ENCODE peak calls at places on chromosomes 13 and 19, in seven cellular contexts. B, Y, N, O, M, X and C are unnamed samples.

GRCh38 chr13:108919036-108919907 is 289.9 kb downstream of the MYO16 start:
- DNase-seq in B (no peak), X (no peak), Y (no peak), M (peak), O (no peak), N (no peak), C (no peak)

GRCh38 chr13:45238945-45239795 is 38.3 kb upstream of the KCTD4 start:
- DNase-seq in Y (no peak), B (no peak), O (no peak), N (peak), X (no peak), M (no peak), C (no peak)

GRCh38 chr13:80299046-80299445 is 41.9 kb downstream of the SPRY2 start:
- DNase-seq in X (no peak), Y (no peak), O (no peak), N (no peak), B (no peak), M (no peak), C (no peak)

GRCh38 chr13:25860862-25861261 is 191.0 kb downstream of the SHISA2 start:
- DNase-seq in X (no peak), B (no peak), O (no peak), M (peak), N (peak), Y (no peak), C (no peak)

GRCh38 chr19:12703056-12703455 is 6.6 kb upstream of the FBXW9 start:
- DNase-seq in X (no peak), N (peak), M (peak), B (peak), Y (peak), O (peak), C (peak)

GRCh38 chr19:16520986-16521624 is 21.1 kb downstream of the CHERP start:
- DNase-seq in O (no peak), B (no peak), Y (no peak), N (no peak), X (no peak), M (no peak), C (no peak)

GRCh38 chr19:23799321-23799720 is 40.6 kb upstream of the ZNF681 start:
- DNase-seq in B (no peak), N (no peak), X (peak), O (no peak), M (no peak), Y (no peak), C (no peak)

GRCh38 chr13:30743319-30744055 is 8.1 kb downstream of the ALOX5AP start:
- DNase-seq in N (peak), Y (peak), M (peak), X (no peak), O (no peak), B (no peak), C (peak)

GRCh38 chr13:18978447-18978846 is 203.2 kb downstream of the TUBA3C start:
- DNase-seq in Y (no peak), M (no peak), N (no peak), O (no peak), B (no peak), X (no peak), C (no peak)

GRCh38 chr19:1132625-1133383 is 29.0 kb downstream of the GPX4 start:
- DNase-seq in O (no peak), N (no peak), M (no peak), Y (no peak), X (peak), B (no peak), C (no peak)

GRCh38 chr13:113751491-113751890 is 7.5 kb upstream of the TMEM255B start:
- DNase-seq in X (no peak), M (no peak), B (no peak), O (no peak), N (no peak), Y (no peak), C (no peak)

GRCh38 chr13:94706101-94706853 is 6.1 kb downstream of the SOX21 start:
- DNase-seq in B (peak), O (peak), N (no peak), X (no peak), Y (no peak), M (no peak), C (no peak)

GRCh38 chr13:66657165-66657895 is 572.8 kb downstream of the PCDH9 start:
- DNase-seq in B (peak), Y (peak), M (peak), X (no peak), N (peak), O (peak), C (peak)

GRCh38 chr13:38566526-38566925 is 120.4 kb upstream of the FREM2 start:
- DNase-seq in M (no peak), O (no peak), N (no peak), X (no peak), B (no peak), Y (peak), C (no peak)

GRCh38 chr13:106468207-106468606 is 67.3 kb downstream of the EFNB2 start:
- DNase-seq in B (no peak), Y (no peak), N (no peak), M (no peak), O (no peak), X (no peak), C (no peak)

DNA sequence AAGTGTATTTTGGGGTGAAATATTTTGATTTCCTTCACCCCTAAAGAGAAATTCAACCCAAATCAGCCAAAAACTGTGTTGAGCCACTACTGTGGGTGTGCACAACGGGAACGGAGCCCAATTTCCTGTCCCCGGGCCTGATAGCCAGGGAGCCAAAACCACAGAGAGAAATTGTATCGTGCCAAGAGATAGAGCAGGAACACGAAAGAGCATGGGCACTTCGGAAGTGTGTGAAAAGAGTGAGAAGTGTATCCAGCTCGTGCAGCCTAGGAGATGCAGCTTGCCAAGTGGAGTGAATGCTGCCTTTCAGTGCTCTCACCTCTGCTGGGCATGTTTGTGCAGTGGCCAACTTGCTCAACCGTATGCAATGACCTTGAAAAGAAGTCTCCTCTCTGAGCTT is 19.4 kb upstream of the PLEKHF1 start:
- DNase-seq in B (no peak), Y (no peak), N (peak), O (no peak), X (no peak), M (peak), C (no peak)
- TF ChIP-seq EZH2 in B (no peak), Y (no peak), N (no peak), O (no peak), X (no peak), M (no peak), C (no peak)

DNA sequence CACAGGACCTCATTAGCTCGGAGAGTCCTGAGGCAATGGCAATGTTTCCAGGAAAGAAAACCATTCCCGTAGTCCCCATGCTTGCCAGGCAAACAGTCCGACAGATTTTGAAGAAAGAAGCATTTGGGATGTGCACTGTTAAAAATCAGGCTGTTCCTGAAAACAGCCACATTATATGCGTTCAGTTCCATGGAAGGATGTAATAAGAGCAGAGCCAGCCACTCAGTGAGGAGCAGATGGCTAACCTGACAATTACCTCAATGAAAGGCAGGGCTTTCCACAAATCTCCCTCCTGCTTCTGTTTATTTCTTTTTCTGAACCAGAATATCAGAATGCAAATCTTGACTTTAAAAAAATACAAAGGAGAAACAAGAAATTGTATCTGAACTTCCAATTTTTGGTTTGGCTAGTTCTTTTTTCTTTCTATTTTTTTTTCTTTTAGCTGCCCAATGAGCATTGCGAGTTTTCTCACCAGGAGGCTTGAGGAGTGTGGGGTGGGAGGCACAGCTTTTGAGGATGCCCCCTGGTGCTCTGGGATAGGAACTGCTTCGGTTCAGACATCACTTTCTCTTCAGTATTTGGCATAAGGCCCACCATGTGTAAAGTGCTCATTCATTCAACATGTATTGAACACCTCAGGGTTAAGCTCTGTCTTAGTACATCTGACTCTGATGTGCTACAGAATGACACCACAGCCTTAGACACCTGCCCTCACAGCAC is 124.2 kb downstream of the TBC1D4 start:
- DNase-seq in M (peak), N (peak), Y (peak), B (peak), X (peak), O (peak), C (peak)
- TF ChIP-seq EZH2phosphoT487 in M (no peak), N (no peak), Y (no peak), B (no peak), X (no peak), O (no peak), C (no peak)

GRCh38 chr13:26950968-26951367 is 190.4 kb upstream of the GPR12 start:
- DNase-seq in X (no peak), N (no peak), O (no peak), B (no peak), M (no peak), Y (no peak), C (no peak)

GRCh38 chr13:26954981-26955380 is 194.4 kb upstream of the GPR12 start:
- DNase-seq in X (no peak), Y (no peak), M (no peak), B (no peak), N (no peak), O (no peak), C (no peak)

GRCh38 chr13:26952551-26953138 is 192.1 kb upstream of the GPR12 start:
- DNase-seq in N (no peak), B (no peak), O (no peak), M (no peak), Y (no peak), X (no peak), C (no peak)

GRCh38 chr13:26951581-26952177 is 191.1 kb upstream of the GPR12 start:
- DNase-seq in M (no peak), O (no peak), X (no peak), N (no peak), Y (peak), B (no peak), C (no peak)

DNA sequence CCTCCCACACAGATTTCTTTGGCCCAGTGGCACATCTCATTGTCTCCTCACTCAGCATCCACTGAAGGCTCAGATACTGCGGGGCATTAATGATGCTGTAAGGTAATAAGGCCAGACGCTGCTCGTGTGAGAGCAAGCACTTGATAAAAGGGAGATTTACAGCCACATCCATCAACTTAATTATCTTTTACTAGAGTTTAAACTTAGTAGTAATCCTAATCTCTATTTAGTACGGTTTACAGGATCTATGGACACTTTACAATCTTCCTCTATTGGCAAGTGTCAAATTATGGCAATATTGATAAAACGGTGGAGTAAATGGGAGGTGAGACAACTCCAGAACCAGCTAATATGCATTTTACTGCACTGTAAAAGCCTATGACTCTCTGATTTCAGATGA is 192.7 kb upstream of the GPR12 start:
- DNase-seq in X (no peak), M (no peak), Y (no peak), O (no peak), B (no peak), N (no peak), C (no peak)
- TF ChIP-seq EZH2 in X (no peak), M (no peak), Y (no peak), O (no peak), B (no peak), N (no peak), C (no peak)

DNA sequence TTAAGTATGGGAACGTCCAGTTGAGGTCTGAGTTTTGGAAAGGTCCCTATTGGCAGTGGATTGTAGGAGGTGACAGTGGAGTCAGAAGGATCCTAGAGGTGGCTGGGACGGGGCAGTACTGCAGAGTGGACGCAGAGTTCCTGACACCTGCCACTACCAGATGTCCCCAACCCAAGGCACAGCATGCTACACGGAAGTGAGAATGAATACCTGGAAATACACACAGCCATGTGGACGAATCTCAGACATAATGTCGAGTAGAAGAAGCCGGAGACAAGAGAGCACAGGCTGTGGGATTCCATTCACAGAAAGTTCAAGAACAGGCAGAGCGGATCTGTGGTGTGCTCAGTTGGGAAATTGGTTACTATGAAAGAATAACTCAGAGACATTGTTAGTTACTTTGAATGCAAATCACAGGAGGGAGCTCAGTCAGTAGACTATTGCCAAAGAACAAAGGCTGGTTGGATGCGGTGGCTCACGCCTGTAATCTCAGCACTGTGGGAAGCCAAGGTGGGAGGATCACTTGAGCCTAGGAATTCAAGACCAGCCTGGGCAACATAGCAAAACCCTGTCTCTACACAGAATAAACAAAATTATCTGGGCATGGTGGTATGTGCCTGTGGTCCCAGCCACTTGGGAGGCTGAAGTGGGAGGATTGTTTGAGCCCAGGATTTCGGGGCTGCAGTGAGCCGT is 37.4 kb downstream of the RYR1 start:
- DNase-seq in B (no peak), M (no peak), Y (no peak), N (no peak), X (no peak), O (no peak), C (no peak)
- TF ChIP-seq EZH2phosphoT487 in B (no peak), M (no peak), Y (no peak), N (no peak), X (no peak), O (no peak), C (no peak)

GRCh38 chr19:53908933-53909415 is at the start of gene CACNG7:
- DNase-seq in M (no peak), N (no peak), O (peak), X (no peak), B (peak), Y (no peak), C (no peak)
- TF ChIP-seq EZH2 in M (no peak), N (no peak), O (no peak), X (no peak), B (no peak), Y (no peak), C (no peak)

GRCh38 chr19:40245506-40246128 is 19.1 kb upstream of the CCNP start:
- DNase-seq in N (no peak), B (no peak), O (no peak), X (no peak), M (no peak), Y (no peak), C (no peak)
- TF ChIP-seq EZH2phosphoT487 in N (no peak), B (no peak), O (no peak), X (no peak), M (no peak), Y (no peak), C (no peak)

DNA sequence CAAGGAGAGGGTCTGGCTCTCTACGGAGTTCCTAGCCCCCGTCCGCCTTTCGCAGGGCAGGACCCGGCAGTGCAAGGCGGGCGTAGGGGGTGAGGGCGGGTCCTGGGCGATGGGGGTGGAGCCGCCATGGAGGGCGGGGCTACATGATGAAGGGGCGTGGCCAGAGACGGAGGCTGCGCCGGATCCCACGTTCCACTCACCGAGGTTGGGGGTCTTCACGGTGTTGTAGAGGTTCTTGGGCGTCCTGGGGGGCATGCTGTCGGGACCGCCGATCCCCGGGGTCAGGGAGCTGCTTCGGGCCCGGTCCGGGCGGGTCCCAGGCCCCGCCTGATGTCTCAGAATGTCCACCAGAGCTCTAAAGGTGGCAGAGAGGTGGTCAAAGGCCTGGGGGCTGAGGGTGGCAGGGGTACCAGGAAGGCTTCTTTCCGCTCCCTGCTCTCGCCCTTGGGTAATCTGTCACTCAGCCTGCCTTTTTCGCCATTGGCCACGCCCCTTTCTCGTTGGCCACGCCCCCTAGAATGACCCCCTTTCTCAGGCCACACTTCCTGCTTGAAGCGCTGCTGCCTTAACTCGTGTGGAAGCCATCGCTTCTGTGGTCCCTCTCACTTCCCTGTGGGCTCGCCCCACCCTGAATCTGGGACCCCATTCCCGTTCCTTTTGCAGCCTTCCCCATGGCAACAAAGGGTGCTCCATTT is 2.5 kb downstream of the SHISA7 start:
- DNase-seq in B (peak), N (peak), X (no peak), Y (no peak), M (no peak), O (peak), C (no peak)
- TF ChIP-seq EZH2 in B (no peak), N (no peak), X (no peak), Y (no peak), M (no peak), O (no peak), C (no peak)

GRCh38 chr13:74573654-74574053 is 439.4 kb upstream of the KLF12 start:
- DNase-seq in B (peak), Y (no peak), M (no peak), X (no peak), N (no peak), O (peak), C (no peak)

GRCh38 chr13:74574964-74575728 is 440.9 kb upstream of the KLF12 start:
- DNase-seq in X (no peak), N (no peak), M (no peak), O (peak), B (no peak), Y (no peak), C (no peak)

GRCh38 chr13:74575729-74576125 is 441.5 kb upstream of the KLF12 start:
- DNase-seq in O (peak), M (peak), X (peak), Y (peak), B (peak), N (peak), C (no peak)

GRCh38 chr13:74571811-74572210 is 437.6 kb upstream of the KLF12 start:
- DNase-seq in X (no peak), Y (no peak), N (no peak), M (no peak), B (no peak), O (no peak), C (no peak)

DNA sequence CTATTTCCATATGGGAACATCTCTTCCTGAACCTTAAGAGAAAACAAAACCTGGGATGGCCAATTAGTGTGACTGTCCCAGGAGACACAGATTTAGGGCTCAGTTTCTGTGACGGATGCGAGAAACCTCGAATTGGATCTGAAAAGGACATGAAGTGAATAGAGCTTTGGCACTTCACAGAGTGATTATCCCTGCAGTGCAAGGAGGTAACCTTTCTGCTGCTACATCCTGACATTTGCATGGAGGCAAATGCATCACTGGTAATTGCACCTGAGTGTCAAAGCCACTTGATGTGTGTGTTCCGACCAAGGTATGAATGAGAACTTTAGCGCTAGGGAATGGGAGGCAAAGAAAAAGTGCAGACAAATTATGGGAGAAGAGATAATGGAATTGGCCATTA is 442.3 kb upstream of the KLF12 start:
- DNase-seq in B (no peak), N (no peak), X (no peak), Y (no peak), M (no peak), O (no peak), C (no peak)
- TF ChIP-seq EZH2phosphoT487 in B (no peak), N (no peak), X (no peak), Y (no peak), M (no peak), O (no peak), C (no peak)

GRCh38 chr19:46660601-46661019 is 372 bp downstream of the DACT3 start:
- DNase-seq in M (no peak), O (peak), N (no peak), Y (no peak), B (peak), X (no peak), C (no peak)
- TF ChIP-seq EZH2 in M (no peak), O (no peak), N (no peak), Y (no peak), B (no peak), X (peak), C (no peak)

DNA sequence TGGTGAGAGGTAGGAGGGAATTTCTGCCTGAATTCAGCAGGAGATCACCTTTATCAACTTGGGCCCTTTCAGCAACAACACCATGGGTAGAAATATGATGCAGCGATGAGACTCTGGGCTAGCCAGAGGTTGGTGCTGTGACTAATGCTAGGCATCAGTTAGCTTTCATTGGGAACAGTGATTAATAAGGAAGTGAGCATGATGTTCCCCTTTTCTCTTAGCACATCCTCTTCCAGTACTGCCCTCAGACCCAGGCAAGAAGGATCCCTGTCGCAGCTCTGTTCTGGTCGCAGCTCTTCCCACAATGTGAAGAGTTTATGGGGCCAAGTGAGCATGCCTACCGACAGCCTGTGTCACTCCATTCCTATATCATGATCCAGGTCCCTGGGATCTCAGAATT is 100.5 kb downstream of the FLT1 start:
- DNase-seq in M (peak), B (no peak), X (no peak), N (peak), Y (no peak), O (no peak), C (no peak)
- TF ChIP-seq EZH2phosphoT487 in M (no peak), B (no peak), X (no peak), N (no peak), Y (no peak), O (no peak), C (no peak)